ENCODE peak calls at places on chromosomes 6 and 20, in eight cellular contexts. T, O, L, I, B, R, U and J are unnamed samples.

GRCh38 chr6:169722362-169723199 is 1.7 kb downstream of the PHF10 start:
- DNase-seq in T (no peak), O (no peak), L (peak; percentile 66), I (no peak), B (no peak), R (peak; percentile 17), U (peak; percentile 39), J (no peak)

GRCh38 chr20:5316188-5317158 is at the start of gene PROKR2:
- DNase-seq in T (no peak), O (no peak), L (no peak), I (no peak), B (no peak), R (no peak), U (no peak), J (no peak)

GRCh38 chr6:109653264-109653663 is 37.7 kb downstream of the AK9 start:
- DNase-seq in T (no peak), O (no peak), L (no peak), I (no peak), B (no peak), R (no peak), U (no peak), J (no peak)

GRCh38 chr6:38169826-38170526 is 350.4 kb downstream of the ZFAND3 start:
- DNase-seq in T (no peak), O (no peak), L (no peak), I (no peak), B (no peak), R (no peak), U (no peak), J (no peak)

GRCh38 chr6:141587482-141588266 is 545.1 kb upstream of the GJE1 start:
- DNase-seq in T (no peak), O (no peak), L (no peak), I (no peak), B (peak; percentile 19), R (no peak), U (no peak), J (peak; percentile 74)

GRCh38 chr6:157830354-157831017 is 7.4 kb downstream of the SNX9 start:
- DNase-seq in T (no peak), O (no peak), L (no peak), I (no peak), B (no peak), R (peak; percentile 39), U (no peak), J (no peak)

GRCh38 chr6:25417206-25417605 is 138.0 kb downstream of the CARMIL1 start:
- DNase-seq in T (no peak), O (no peak), L (no peak), I (no peak), B (no peak), R (no peak), U (no peak), J (no peak)

GRCh38 chr6:100267721-100268123 is 197.0 kb downstream of the SIM1 start:
- DNase-seq in T (no peak), O (no peak), L (no peak), I (no peak), B (no peak), R (no peak), U (no peak), J (peak; percentile 47)

GRCh38 chr20:19975901-19976300 is 41.3 kb upstream of the NAA20 start:
- DNase-seq in T (no peak), O (no peak), L (peak; percentile 52), I (no peak), B (no peak), R (peak; percentile 38), U (no peak), J (no peak)

GRCh38 chr6:40472354-40472753 is 114.8 kb downstream of the LRFN2 start:
- DNase-seq in T (no peak), O (no peak), L (no peak), I (no peak), B (no peak), R (no peak), U (no peak), J (no peak)

GRCh38 chr6:151765444-151765886 is 42.0 kb upstream of the ESR1 start:
- DNase-seq in T (peak; percentile 65), O (no peak), L (no peak), I (no peak), B (peak; percentile 65), R (peak; percentile 7), U (peak; percentile 67), J (peak; percentile 29)

GRCh38 chr6:142233945-142234682 is 67.7 kb upstream of the ADGRG6 start:
- DNase-seq in T (no peak), O (no peak), L (no peak), I (no peak), B (no peak), R (no peak), U (no peak), J (no peak)

GRCh38 chr6:103895136-103895535 is 964.6 kb downstream of the HACE1 start:
- DNase-seq in T (no peak), O (no peak), L (no peak), I (no peak), B (no peak), R (no peak), U (no peak), J (no peak)

GRCh38 chr6:168703970-168704369 is 263.0 kb downstream of the SMOC2 start:
- DNase-seq in T (no peak), O (no peak), L (no peak), I (no peak), B (no peak), R (peak; percentile 5), U (no peak), J (no peak)

GRCh38 chr6:106751501-106752252 is 122.3 kb downstream of the QRSL1 start:
- DNase-seq in T (no peak), O (no peak), L (no peak), I (no peak), B (no peak), R (no peak), U (no peak), J (no peak)

GRCh38 chr20:44471481-44471882 is 4.2 kb upstream of the TTPAL start:
- DNase-seq in T (no peak), O (no peak), L (no peak), I (no peak), B (no peak), R (no peak), U (no peak), J (no peak)

GRCh38 chr6:14510038-14510437 is 392.5 kb downstream of the CD83 start:
- DNase-seq in T (no peak), O (no peak), L (no peak), I (no peak), B (no peak), R (no peak), U (no peak), J (no peak)

GRCh38 chr6:125454351-125454750 is 152.6 kb upstream of the HDDC2 start:
- DNase-seq in T (no peak), O (no peak), L (no peak), I (no peak), B (no peak), R (no peak), U (no peak), J (no peak)

GRCh38 chr6:107820571-107821261 is 3.4 kb downstream of the SCML4 start:
- DNase-seq in T (no peak), O (no peak), L (peak; percentile 48), I (no peak), B (no peak), R (peak; percentile 8), U (peak; percentile 34), J (no peak)

GRCh38 chr6:41947581-41948220 is 6.1 kb upstream of the CCND3 start:
- DNase-seq in T (no peak), O (no peak), L (no peak), I (no peak), B (no peak), R (no peak), U (no peak), J (no peak)

GRCh38 chr6:77880501-77880900 is 227.7 kb downstream of the MEI4 start:
- DNase-seq in T (no peak), O (no peak), L (no peak), I (no peak), B (no peak), R (no peak), U (no peak), J (no peak)

GRCh38 chr6:143357152-143357551 is 93.3 kb downstream of the ADAT2 start:
- DNase-seq in T (no peak), O (no peak), L (no peak), I (no peak), B (no peak), R (no peak), U (no peak), J (no peak)

GRCh38 chr6:90095145-90095544 is 200.9 kb downstream of the GJA10 start:
- DNase-seq in T (no peak), O (no peak), L (no peak), I (no peak), B (no peak), R (no peak), U (no peak), J (no peak)

GRCh38 chr20:10297684-10298240 is 79.1 kb downstream of the SNAP25 start:
- DNase-seq in T (no peak), O (no peak), L (no peak), I (no peak), B (no peak), R (no peak), U (no peak), J (no peak)

GRCh38 chr20:50142812-50143211 is 10.7 kb downstream of the PEDS1 start:
- DNase-seq in T (no peak), O (no peak), L (no peak), I (no peak), B (no peak), R (no peak), U (no peak), J (no peak)

GRCh38 chr6:115783402-115784061 is 277.2 kb downstream of the FRK start:
- DNase-seq in T (no peak), O (no peak), L (no peak), I (no peak), B (no peak), R (no peak), U (no peak), J (no peak)

GRCh38 chr6:166707045-166707444 is 80.0 kb upstream of the RPS6KA2 start:
- DNase-seq in T (peak; percentile 54), O (peak; percentile 29), L (peak; percentile 71), I (no peak), B (no peak), R (peak; percentile 26), U (peak; percentile 77), J (no peak)

GRCh38 chr20:41413169-41413568 is 46.6 kb upstream of the EMILIN3 start:
- DNase-seq in T (no peak), O (no peak), L (no peak), I (no peak), B (no peak), R (no peak), U (no peak), J (no peak)

GRCh38 chr6:132934496-132934895 is 120.1 kb downstream of the RPS12 start:
- DNase-seq in T (no peak), O (no peak), L (no peak), I (no peak), B (no peak), R (no peak), U (no peak), J (no peak)

GRCh38 chr6:137949686-137950390 is 82.8 kb downstream of the TNFAIP3 start:
- DNase-seq in T (no peak), O (no peak), L (no peak), I (no peak), B (no peak), R (no peak), U (no peak), J (no peak)

GRCh38 chr6:130600880-130601341 is 226.3 kb upstream of the SMLR1 start:
- DNase-seq in T (no peak), O (no peak), L (no peak), I (no peak), B (no peak), R (no peak), U (no peak), J (peak; percentile 80)

GRCh38 chr20:62805711-62806382 is 1.2 kb downstream of the OGFR start:
- DNase-seq in T (no peak), O (no peak), L (peak; percentile 81), I (no peak), B (no peak), R (no peak), U (no peak), J (no peak)

GRCh38 chr6:46756469-46757205 is 9.9 kb downstream of the ANKRD66 start:
- DNase-seq in T (no peak), O (no peak), L (no peak), I (no peak), B (no peak), R (no peak), U (no peak), J (no peak)